ENCODE peak calls at places on chromosomes 11 and 22, in four cellular contexts. E, S, I and U are unnamed samples.

GRCh38 chr22:43506487-43506886 is 94.7 kb downstream of the MPPED1 start:
- DNase-seq in E (no peak), S (no peak), I (no peak), U (no peak)

GRCh38 chr22:46052801-46053562 is 76.0 kb upstream of the WNT7B start:
- DNase-seq in E (no peak), S (peak; percentile 72), I (no peak), U (no peak)

GRCh38 chr11:126485021-126485781 is 129.7 kb downstream of the ST3GAL4 start:
- DNase-seq in E (no peak), S (no peak), I (no peak), U (peak; percentile 64)

GRCh38 chr11:104036603-104037394 is at the start of gene DDI1:
- DNase-seq in E (no peak), S (no peak), I (no peak), U (peak; percentile 16)

GRCh38 chr11:8227156-8228152 is 36.2 kb downstream of the LMO1 start:
- DNase-seq in E (no peak), S (no peak), I (no peak), U (no peak)

GRCh38 chr11:1782026-1782696 is 18.4 kb upstream of the CTSD start:
- DNase-seq in E (no peak), S (no peak), I (no peak), U (no peak)

GRCh38 chr11:8533332-8533731 is 60.7 kb downstream of the STK33 start:
- DNase-seq in E (peak; percentile 56), S (no peak), I (no peak), U (peak; percentile 43)

GRCh38 chr11:5809905-5810792 is 1.4 kb downstream of the OR52N2 start:
- DNase-seq in E (no peak), S (no peak), I (no peak), U (no peak)

GRCh38 chr22:43277987-43278601 is 65.1 kb downstream of the SCUBE1 start:
- DNase-seq in E (no peak), S (no peak), I (no peak), U (no peak)

GRCh38 chr11:8610532-8611116 is 16.6 kb upstream of the STK33 start:
- DNase-seq in E (no peak), S (no peak), I (peak; percentile 21), U (peak; percentile 29)

GRCh38 chr11:128422576-128423370 is 164.6 kb downstream of the ETS1 start:
- DNase-seq in E (peak; percentile 14), S (peak; percentile 20), I (no peak), U (no peak)

GRCh38 chr11:78318733-78319132 is 98.9 kb downstream of the GAB2 start:
- DNase-seq in E (no peak), S (no peak), I (no peak), U (no peak)

GRCh38 chr11:10742460-10743208 is 8.4 kb upstream of the CTR9 start:
- DNase-seq in E (no peak), S (no peak), I (no peak), U (no peak)

GRCh38 chr11:46047520-46047919 is 73.7 kb downstream of the PHF21A start:
- DNase-seq in E (no peak), S (no peak), I (no peak), U (no peak)

GRCh38 chr22:32475428-32476010 is 908 bp downstream of the FBXO7 start:
- DNase-seq in E (no peak), S (peak; percentile 41), I (no peak), U (peak; percentile 21)

GRCh38 chr11:133425245-133425644 is 107.1 kb downstream of the OPCML start:
- DNase-seq in E (no peak), S (no peak), I (no peak), U (no peak)

GRCh38 chr11:99316761-99317475 is 296.2 kb downstream of the CNTN5 start:
- DNase-seq in E (no peak), S (no peak), I (no peak), U (no peak)

GRCh38 chr11:86039094-86039493 is 29.8 kb downstream of the PICALM start:
- DNase-seq in E (no peak), S (no peak), I (no peak), U (no peak)

GRCh38 chr11:87719311-87720073 is 455.8 kb downstream of the RAB38 start:
- DNase-seq in E (no peak), S (no peak), I (no peak), U (no peak)

GRCh38 chr22:45626198-45626651 is 45.4 kb upstream of the ATXN10 start:
- DNase-seq in E (no peak), S (peak; percentile 63), I (no peak), U (no peak)

GRCh38 chr11:73752903-73753302 is 8.0 kb downstream of the RAB6A start:
- DNase-seq in E (no peak), S (no peak), I (no peak), U (no peak)

GRCh38 chr22:33335611-33336279 is 277.6 kb upstream of the SYN3 start:
- DNase-seq in E (no peak), S (no peak), I (no peak), U (no peak)

GRCh38 chr11:104523611-104524010 is 359.7 kb upstream of the PDGFD start:
- DNase-seq in E (no peak), S (no peak), I (no peak), U (no peak)

GRCh38 chr11:69442807-69443137 is 38.7 kb upstream of the LINC01488 start:
- DNase-seq in E (no peak), S (peak; percentile 35), I (no peak), U (no peak)

GRCh38 chr11:3123316-3123715 is 41.8 kb downstream of the OSBPL5 start:
- DNase-seq in E (no peak), S (no peak), I (no peak), U (no peak)

GRCh38 chr11:86990520-86990919 is 35.3 kb upstream of the FZD4 start:
- DNase-seq in E (no peak), S (no peak), I (no peak), U (no peak)

GRCh38 chr11:76132268-76132667 is 74.0 kb downstream of the WNT11 start:
- DNase-seq in E (no peak), S (no peak), I (no peak), U (no peak)

GRCh38 chr22:40407021-40407761 is 36.8 kb downstream of the SGSM3 start:
- DNase-seq in E (no peak), S (no peak), I (peak; percentile 80), U (no peak)

GRCh38 chr11:76212086-76213035 is 6.1 kb upstream of the WNT11 start:
- DNase-seq in E (no peak), S (no peak), I (no peak), U (no peak)

DNA sequence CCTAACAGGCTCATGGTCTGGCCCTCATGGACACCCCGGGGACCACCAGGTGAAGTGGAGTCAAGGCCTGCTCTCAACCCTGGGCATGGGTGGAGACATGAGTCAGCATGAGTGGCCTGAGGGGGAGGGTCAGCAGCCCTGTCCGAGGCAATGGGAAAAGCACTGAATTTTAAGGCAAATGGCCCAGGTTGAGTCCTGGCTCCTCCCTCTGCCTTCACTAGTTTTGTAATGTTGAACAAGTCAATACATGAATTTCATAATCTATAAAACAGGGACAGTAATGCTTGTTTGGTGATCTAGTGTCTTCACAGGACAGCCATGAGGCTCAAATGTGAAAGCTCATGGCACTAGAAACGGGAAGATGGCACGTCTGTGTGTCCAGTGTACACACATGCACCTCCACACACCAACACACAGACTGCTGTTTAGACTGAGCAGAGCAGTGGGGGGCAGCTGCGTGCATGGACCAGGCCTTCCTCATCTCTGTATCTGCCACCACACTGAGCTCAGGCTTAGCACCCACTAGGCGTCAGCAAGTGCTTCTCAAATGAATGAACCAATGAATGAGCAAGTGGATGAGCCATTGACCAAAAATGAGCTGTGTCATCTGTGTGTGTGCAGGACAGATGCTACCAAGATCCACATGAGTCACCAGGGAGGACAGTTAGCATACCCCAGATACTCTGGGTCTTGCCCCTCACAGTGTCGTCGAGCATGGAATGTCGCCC is 63.4 kb downstream of the NRXN2 start:
- DNase-seq in E (no peak), S (no peak), I (no peak), U (no peak)
- TF ChIP-seq CTCF in E (no peak), S (no peak), I (no peak), U (no peak)

GRCh38 chr22:35917651-35918050 is 111.0 kb downstream of the RBFOX2 start:
- DNase-seq in E (no peak), S (no peak), I (no peak), U (no peak)

GRCh38 chr22:35915477-35916013 is 113.1 kb downstream of the RBFOX2 start:
- DNase-seq in E (no peak), S (no peak), I (no peak), U (no peak)

GRCh38 chr22:35918466-35918865 is 110.2 kb downstream of the RBFOX2 start:
- DNase-seq in E (no peak), S (no peak), I (no peak), U (no peak)

GRCh38 chr22:35921777-35922176 is 106.8 kb downstream of the RBFOX2 start:
- DNase-seq in E (no peak), S (peak; percentile 66), I (peak; percentile 85), U (peak; percentile 36)

GRCh38 chr22:35919002-35919542 is 109.6 kb downstream of the RBFOX2 start:
- DNase-seq in E (no peak), S (no peak), I (no peak), U (no peak)
- TF ChIP-seq CTCF in E (no peak), S (no peak), I (no peak), U (no peak)

DNA sequence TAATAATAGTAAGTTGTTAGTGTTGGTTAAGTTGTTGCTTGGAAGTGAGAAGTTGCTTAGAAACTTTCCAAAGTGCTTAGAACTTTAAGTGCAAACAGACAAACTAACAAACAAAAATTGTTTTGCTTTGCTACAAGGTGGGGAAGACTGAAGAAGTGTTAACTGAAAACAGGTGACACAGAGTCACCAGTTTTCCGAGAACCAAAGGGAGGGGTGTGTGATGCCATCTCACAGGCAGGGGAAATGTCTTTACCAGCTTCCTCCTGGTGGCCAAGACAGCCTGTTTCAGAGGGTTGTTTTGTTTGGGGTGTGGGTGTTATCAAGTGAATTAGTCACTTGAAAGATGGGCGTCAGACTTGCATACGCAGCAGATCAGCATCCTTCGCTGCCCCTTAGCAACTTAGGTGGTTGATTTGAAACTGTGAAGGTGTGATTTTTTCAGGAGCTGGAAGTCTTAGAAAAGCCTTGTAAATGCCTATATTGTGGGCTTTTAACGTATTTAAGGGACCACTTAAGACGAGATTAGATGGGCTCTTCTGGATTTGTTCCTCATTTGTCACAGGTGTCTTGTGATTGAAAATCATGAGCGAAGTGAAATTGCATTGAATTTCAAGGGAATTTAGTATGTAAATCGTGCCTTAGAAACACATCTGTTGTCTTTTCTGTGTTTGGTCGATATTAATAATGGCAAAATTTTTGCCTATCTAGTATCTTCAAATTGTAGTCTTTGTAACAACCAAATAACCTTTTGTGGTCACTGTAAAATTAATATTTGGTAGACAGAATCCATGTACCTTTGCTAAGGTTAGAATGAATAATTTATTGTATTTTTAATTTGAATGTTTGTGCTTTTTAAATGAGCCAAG is 2.7 kb downstream of the NEAT1 start:
- DNase-seq in E (peak; percentile 74), S (peak; percentile 54), I (peak; percentile 74), U (no peak)
- TF ChIP-seq CTCF in E (peak; percentile 37), S (peak; percentile 36), I (peak; percentile 8), U (no peak)

DNA sequence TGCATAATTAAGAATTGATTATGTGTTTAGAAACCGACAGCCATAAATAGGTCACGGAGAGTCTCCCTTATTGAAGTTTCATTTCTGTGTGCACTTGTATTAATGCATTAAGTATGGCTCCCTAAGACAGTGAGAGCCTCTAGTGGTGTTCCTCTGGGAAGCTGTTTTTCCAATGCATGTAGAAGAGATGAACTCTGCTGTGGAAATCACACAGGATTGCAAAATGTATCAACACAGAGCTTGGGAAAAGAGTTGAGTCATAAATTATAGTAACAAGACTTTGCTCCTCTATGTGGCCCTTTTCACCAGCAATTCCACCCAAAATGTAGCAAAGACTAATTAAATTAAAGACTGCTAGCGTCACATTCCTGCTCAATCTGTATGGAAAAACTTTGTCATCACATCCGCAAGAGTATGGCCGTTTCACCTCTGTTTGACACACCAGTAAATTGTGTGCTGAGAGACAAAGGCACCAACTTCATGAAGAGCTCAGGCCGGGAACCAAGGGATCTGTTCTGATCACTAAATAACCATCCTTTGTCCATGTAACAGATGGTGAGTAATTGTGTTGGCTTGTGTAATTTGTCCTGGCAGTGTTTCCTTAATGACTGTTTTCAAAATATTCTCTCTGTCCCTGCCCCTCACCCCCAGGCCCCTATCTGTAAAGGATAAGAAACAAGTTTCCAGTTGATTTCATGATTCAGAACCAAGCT is 209.2 kb upstream of the SORL1-AS1 start:
- DNase-seq in E (no peak), S (no peak), I (no peak), U (no peak)
- TF ChIP-seq CTCF in E (no peak), S (no peak), I (no peak), U (no peak)